ENCODE peak calls at places on chromosomes 7 and 10, in nine cellular contexts. J is HCT116, E is esophagus squamous epithelium, C is B cell, B is endothelial cell, I is adrenal gland, O is ascending aorta, S is heart left ventricle, Z is psoas muscle. V is an unnamed sample.

GRCh38 chr10:15824498-15824897 is 35.8 kb downstream of the MINDY3 start:
- DNase-seq in E (no peak), J (no peak), C (no peak), Z (no peak), B (no peak), I (no peak), O (no peak), S (no peak), V (no peak)

GRCh38 chr7:82624337-82624736 is 180.8 kb upstream of the CACNA2D1 start:
- DNase-seq in E (no peak), I (no peak), C (no peak), Z (no peak), S (no peak), J (no peak), B (no peak), O (no peak), V (no peak)

GRCh38 chr7:106176414-106177294 is 64.5 kb upstream of the SYPL1 start:
- DNase-seq in Z (peak), B (peak), I (peak), C (peak), J (peak), S (peak), O (peak), E (peak), V (no peak)

GRCh38 chr10:112988839-112989406 is 38.9 kb downstream of the TCF7L2 start:
- DNase-seq in I (no peak), O (no peak), C (no peak), Z (no peak), E (no peak), B (no peak), J (no peak), S (no peak), V (no peak)

GRCh38 chr7:70215491-70215890 is 617.2 kb downstream of the AUTS2 start:
- DNase-seq in O (no peak), I (no peak), J (no peak), S (no peak), C (no peak), B (no peak), E (no peak), Z (no peak), V (no peak)

GRCh38 chr7:35550831-35551230 is 144.1 kb downstream of the HERPUD2 start:
- DNase-seq in S (no peak), I (no peak), O (peak), Z (no peak), J (no peak), E (no peak), B (no peak), C (no peak), V (no peak)

GRCh38 chr7:99365318-99366141 is 9.0 kb upstream of the ARPC1B start:
- DNase-seq in B (peak), Z (peak), E (no peak), I (no peak), J (no peak), C (peak), S (no peak), O (no peak), V (no peak)

GRCh38 chr7:139842414-139843210 is 13.5 kb downstream of the TBXAS1 start:
- DNase-seq in O (no peak), B (no peak), S (no peak), J (no peak), Z (no peak), E (no peak), C (peak), I (no peak), V (no peak)

GRCh38 chr7:157753713-157754415 is 417.1 kb downstream of the DNAJB6 start:
- DNase-seq in C (no peak), B (no peak), S (no peak), J (no peak), E (no peak), I (no peak), Z (no peak), O (no peak), V (peak)

GRCh38 chr7:139681812-139682135 is 96.0 kb downstream of the HIPK2 start:
- DNase-seq in S (no peak), I (no peak), B (no peak), Z (no peak), J (no peak), C (no peak), E (no peak), O (no peak), V (no peak)

GRCh38 chr7:25389489-25390106 is 161.3 kb upstream of the NPVF start:
- DNase-seq in I (peak), C (no peak), S (no peak), Z (no peak), B (peak), J (peak), O (no peak), E (no peak), V (no peak)

GRCh38 chr10:19783721-19784120 is 32.5 kb upstream of the PLXDC2 start:
- DNase-seq in C (no peak), E (no peak), I (no peak), J (no peak), Z (no peak), S (no peak), B (no peak), O (no peak), V (no peak)

GRCh38 chr10:123559823-123560092 is 106.4 kb upstream of the GPR26 start:
- DNase-seq in Z (no peak), I (no peak), S (no peak), O (no peak), C (peak), J (no peak), E (no peak), B (no peak), V (peak)

GRCh38 chr10:18140957-18141888 is 999 bp downstream of the CACNB2 start:
- DNase-seq in J (no peak), O (no peak), E (no peak), S (no peak), C (no peak), I (no peak), Z (no peak), B (peak), V (no peak)

GRCh38 chr10:110535958-110536891 is 31.3 kb upstream of the SMC3 start:
- DNase-seq in S (peak), J (no peak), B (no peak), Z (no peak), E (no peak), O (no peak), I (no peak), C (peak), V (no peak)
- TF ChIP-seq CTCF in S (peak), J (peak), B (no peak), Z (peak), E (no peak), O (no peak), I (peak), C (peak), V (peak)

DNA sequence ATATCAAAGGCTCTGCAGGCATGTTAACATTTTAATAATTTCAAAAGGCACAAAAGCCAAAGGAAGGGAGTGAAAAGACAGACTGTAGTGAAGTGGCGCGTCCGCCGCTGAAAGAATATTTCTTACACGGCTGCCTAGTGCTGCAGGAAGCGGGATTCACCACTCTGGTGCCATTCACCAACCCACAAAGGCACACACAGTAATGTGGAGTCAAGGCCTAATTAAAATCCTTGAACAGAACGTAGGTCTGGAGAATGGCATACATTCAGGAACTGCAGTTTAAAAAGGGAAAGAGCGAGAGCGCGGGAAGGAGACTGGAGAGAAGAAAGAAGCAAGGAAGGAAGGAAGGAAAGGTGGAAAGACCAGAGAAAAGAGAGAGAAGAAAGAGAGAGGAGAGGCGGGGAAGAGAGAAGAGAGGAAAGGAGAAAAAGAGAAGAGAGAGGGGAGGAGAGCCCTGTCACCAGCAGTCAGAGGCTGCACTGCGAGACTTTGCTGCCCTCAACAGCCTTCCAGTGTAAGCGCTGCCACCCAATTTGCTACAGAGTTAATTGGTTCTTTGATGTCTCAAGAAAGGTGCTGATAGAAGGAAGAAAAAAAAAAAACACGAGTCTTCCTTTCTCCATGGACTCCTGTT is 554.0 kb downstream of the MDFIC start:
- DNase-seq in S (peak), J (no peak), Z (no peak), B (peak), O (no peak), I (no peak), C (no peak), E (no peak), V (no peak)
- TF ChIP-seq CTCF in S (peak), J (no peak), Z (no peak), B (no peak), O (no peak), I (no peak), C (peak), E (no peak), V (peak)

GRCh38 chr10:81873932-81874816 is 820 bp upstream of the NRG3 start:
- DNase-seq in C (no peak), I (peak), S (peak), Z (peak), B (peak), J (no peak), E (no peak), O (no peak), V (peak)
- TF ChIP-seq CTCF in C (no peak), I (no peak), S (no peak), Z (no peak), B (no peak), J (no peak), E (no peak), O (no peak), V (no peak)

DNA sequence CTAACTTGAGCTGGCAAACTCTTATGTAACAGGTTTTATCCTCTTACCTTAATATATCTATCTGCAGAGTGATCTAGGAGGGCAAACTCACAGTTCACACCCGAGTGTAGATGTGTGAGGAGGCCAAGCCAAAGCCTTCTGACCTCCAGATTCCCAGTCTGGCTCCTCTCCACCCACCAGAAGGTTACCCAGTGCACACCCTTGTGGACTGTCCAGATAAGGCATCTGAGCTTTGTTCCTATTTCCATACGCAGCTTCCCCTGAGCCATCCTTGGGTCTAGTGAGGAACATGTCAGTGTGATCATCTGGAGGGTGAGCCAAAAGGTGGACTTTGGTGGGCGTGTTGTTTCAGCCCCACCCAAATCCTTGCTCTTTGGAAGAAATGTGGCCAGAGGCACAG is 203.0 kb upstream of the MEOX2 start:
- DNase-seq in C (no peak), I (no peak), Z (no peak), J (peak), S (peak), B (peak), E (no peak), O (no peak), V (no peak)
- TF ChIP-seq CTCF in C (no peak), I (peak), Z (peak), J (peak), S (peak), B (peak), E (no peak), O (no peak), V (peak)

GRCh38 chr10:11451640-11452260 is 159.7 kb downstream of the USP6NL start:
- DNase-seq in S (no peak), I (no peak), O (no peak), B (no peak), J (no peak), Z (no peak), E (no peak), C (no peak), V (no peak)

GRCh38 chr10:11457336-11457735 is 154.1 kb downstream of the USP6NL start:
- DNase-seq in E (no peak), C (no peak), I (no peak), Z (no peak), B (no peak), S (no peak), O (no peak), J (no peak), V (no peak)

GRCh38 chr10:11450427-11450826 is 161.0 kb downstream of the USP6NL start:
- DNase-seq in J (no peak), O (no peak), C (no peak), S (no peak), I (no peak), Z (no peak), B (no peak), E (no peak), V (no peak)

GRCh38 chr10:11454160-11454559 is 157.3 kb downstream of the USP6NL start:
- DNase-seq in Z (no peak), E (no peak), B (no peak), O (no peak), J (no peak), S (no peak), I (no peak), C (no peak), V (no peak)

GRCh38 chr10:11454958-11455566 is 156.4 kb downstream of the USP6NL start:
- DNase-seq in B (no peak), S (no peak), E (no peak), Z (no peak), I (no peak), C (no peak), J (no peak), O (no peak), V (no peak)
- TF ChIP-seq CTCF in B (peak), S (no peak), E (no peak), Z (no peak), I (no peak), C (peak), J (peak), O (no peak), V (peak)

DNA sequence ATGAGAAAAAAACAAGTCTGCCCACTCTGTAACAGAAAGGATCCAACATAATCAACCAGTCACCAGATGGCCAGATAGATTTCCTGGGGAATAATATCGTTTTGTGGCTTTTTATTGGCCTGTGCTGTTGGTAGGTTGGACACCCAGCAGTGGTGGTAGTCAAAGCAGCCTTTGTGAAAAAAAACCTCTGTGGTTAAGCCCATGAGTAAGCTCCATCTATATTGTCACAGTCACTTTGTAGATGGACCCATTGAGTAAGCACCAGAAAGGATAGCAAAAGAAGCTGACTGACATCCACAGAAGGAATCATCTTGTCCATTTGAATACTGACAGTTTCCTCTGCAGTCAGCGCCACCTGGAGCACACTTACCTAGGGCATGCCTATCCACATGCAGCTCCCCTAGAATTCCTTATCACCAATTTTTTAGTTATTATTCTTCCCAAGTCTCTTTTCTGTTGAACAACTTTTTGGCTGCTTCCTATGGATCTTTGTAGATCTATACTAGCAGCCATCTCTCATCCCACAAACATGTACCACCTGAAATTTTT is 96.9 kb downstream of the IQUB start:
- DNase-seq in E (no peak), I (no peak), C (no peak), O (no peak), J (no peak), Z (no peak), S (no peak), B (no peak), V (no peak)
- TF ChIP-seq CTCF in E (no peak), I (no peak), C (no peak), O (no peak), J (no peak), Z (no peak), S (no peak), B (no peak), V (no peak)

GRCh38 chr7:2869981-2870380 is 25.9 kb upstream of the GNA12 start:
- DNase-seq in S (no peak), C (no peak), Z (no peak), O (no peak), E (no peak), J (no peak), I (no peak), B (no peak), V (no peak)
- TF ChIP-seq CTCF in S (no peak), C (no peak), Z (no peak), O (no peak), E (no peak), J (no peak), I (no peak), B (no peak), V (no peak)

GRCh38 chr10:70815504-70816219 is at the start of gene SGPL1:
- DNase-seq in J (peak), Z (peak), C (peak), O (peak), E (peak), I (peak), B (peak), S (peak), V (peak)

GRCh38 chr10:70816220-70816894 is 609 bp downstream of the SGPL1 start:
- DNase-seq in C (peak), J (peak), O (peak), S (peak), Z (peak), B (peak), I (peak), E (no peak), V (peak)

GRCh38 chr10:70822421-70822820 is 6.7 kb downstream of the SGPL1 start:
- DNase-seq in I (no peak), O (no peak), B (no peak), J (no peak), Z (no peak), E (no peak), C (no peak), S (no peak), V (no peak)

DNA sequence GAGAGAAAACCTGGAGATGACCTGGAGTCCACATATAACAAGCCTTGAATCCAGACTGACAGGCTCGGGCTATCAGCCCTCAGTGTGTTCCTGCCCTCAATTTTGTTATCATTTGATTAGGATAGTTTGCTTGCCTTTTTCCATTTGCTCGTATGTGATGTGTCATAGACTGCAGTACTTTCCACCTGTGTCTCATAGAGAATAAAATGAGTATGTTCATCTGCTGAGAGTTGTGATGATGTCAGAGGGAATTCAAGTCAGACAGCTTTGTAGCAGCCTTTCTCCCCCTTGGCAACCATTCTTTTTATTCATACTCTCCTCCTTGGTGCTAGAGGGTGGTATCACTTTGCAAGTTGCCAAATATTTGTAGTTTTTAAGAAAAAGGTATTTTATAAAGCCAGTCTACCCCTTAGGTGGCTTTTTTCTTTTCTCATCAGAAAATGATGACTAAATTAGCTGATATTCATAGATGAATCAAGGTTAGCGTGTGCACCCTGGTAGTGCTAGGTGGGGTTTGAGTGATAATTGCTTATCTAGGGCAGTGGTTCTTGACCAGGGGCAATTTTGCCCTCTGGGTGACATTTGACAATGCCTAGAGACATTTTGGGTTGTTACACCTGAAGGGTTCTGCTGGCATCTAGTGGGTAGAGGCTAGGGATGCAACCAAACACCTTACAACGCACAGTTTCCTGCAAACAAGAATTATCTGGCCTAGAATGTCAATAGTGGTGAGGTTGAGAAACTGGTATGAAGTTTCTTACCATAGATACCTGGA is 5.4 kb downstream of the SGPL1 start:
- DNase-seq in S (no peak), E (no peak), J (no peak), Z (no peak), C (no peak), O (no peak), B (no peak), I (no peak), V (no peak)
- TF ChIP-seq CTCF in S (no peak), E (no peak), J (no peak), Z (no peak), C (no peak), O (no peak), B (no peak), I (no peak), V (no peak)

DNA sequence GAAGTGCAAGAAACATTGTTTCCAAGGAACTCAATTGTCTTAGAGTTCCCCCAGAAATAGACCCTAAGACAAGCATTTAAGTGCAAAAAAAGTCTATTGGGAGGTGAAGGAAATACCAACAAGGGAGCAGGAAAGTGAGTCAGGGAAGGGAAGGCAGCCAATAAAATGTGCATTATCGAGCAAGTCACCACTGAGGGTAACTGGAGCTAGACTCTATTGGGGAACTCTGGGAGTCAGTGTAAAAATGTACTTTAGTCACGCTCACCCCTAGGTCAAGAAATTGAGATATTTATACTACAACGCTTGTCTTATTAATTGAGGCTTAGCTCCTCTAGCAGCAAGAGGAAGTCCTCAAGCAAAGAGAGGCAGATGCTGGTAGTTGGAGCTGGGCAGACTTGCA is 137.7 kb downstream of the RTKN2 start:
- DNase-seq in I (no peak), J (no peak), C (no peak), B (no peak), S (peak), O (no peak), Z (no peak), E (no peak), V (no peak)
- TF ChIP-seq CTCF in I (no peak), J (no peak), C (no peak), B (no peak), S (no peak), O (no peak), Z (peak), E (no peak), V (no peak)